ENCODE peak calls at places on chromosome 2, in five cellular contexts. R is GM23338, N is neural progenitor cell, T is DND-41, E is GM23248. X is an unnamed sample. For H3K4me1, the result is how much of the 10 kb centered on the place peaks cover.

GRCh38 chr2:111632661-111633060 is 251.3 kb downstream of the ANAPC1 start:
- DNase-seq in R (no peak), N (no peak), T (peak), E (no peak), X (no peak)

GRCh38 chr2:135843671-135844070 is 6.7 kb upstream of the LCT start:
- DNase-seq in R (no peak), N (no peak), T (no peak), E (peak), X (no peak)

GRCh38 chr2:241617431-241618154 is 19.4 kb downstream of the THAP4 start:
- DNase-seq in R (peak), N (peak), T (peak), E (no peak), X (peak)

GRCh38 chr2:79000008-79000576 is 25.4 kb upstream of the REG3G start:
- DNase-seq in R (no peak), N (no peak), T (no peak), E (no peak), X (no peak)

GRCh38 chr2:68918497-68918896 is 34.2 kb downstream of the GKN2 start:
- DNase-seq in R (no peak), N (no peak), T (no peak), E (no peak), X (no peak)

GRCh38 chr2:180196419-180196977 is 189.4 kb upstream of the CWC22 start:
- DNase-seq in R (peak), N (no peak), T (no peak), E (peak), X (no peak)

GRCh38 chr2:208062113-208062512 is 36.8 kb upstream of the PLEKHM3 start:
- DNase-seq in R (peak), N (peak), T (peak), E (peak), X (peak)

GRCh38 chr2:169895294-169895985 is 68.2 kb downstream of the UBR3 start:
- DNase-seq in R (no peak), N (no peak), T (no peak), E (peak), X (no peak)

GRCh38 chr2:129813404-129813803 is 166.1 kb upstream of the RAB6C start:
- DNase-seq in R (peak), N (no peak), T (no peak), E (peak), X (no peak)

GRCh38 chr2:30756971-30757370 is 50.3 kb downstream of the CAPN13 start:
- DNase-seq in R (no peak), N (no peak), T (no peak), E (no peak), X (no peak)

GRCh38 chr2:237980087-237980486 is 13.3 kb downstream of the UBE2F start:
- DNase-seq in R (no peak), N (no peak), T (no peak), E (no peak), X (peak)

GRCh38 chr2:102510791-102511575 is 38.0 kb downstream of the SLC9A4 start:
- DNase-seq in R (no peak), N (no peak), T (no peak), E (no peak), X (no peak)

GRCh38 chr2:181459646-181460045 is 2.5 kb downstream of the ITGA4 start:
- DNase-seq in R (no peak), N (no peak), T (no peak), E (peak), X (no peak)

GRCh38 chr2:147716906-147717305 is 127.9 kb upstream of the ACVR2A start:
- DNase-seq in R (no peak), N (no peak), T (no peak), E (no peak), X (no peak)

GRCh38 chr2:210169871-210170441 is 1.3 kb downstream of the KANSL1L start:
- DNase-seq in R (no peak), N (no peak), T (no peak), E (peak), X (peak)

GRCh38 chr2:95292623-95293260 is 4.4 kb upstream of the KCNIP3 start:
- DNase-seq in R (no peak), N (no peak), T (no peak), E (peak), X (no peak)

GRCh38 chr2:64327510-64328414 is 126.2 kb upstream of the LGALSL start:
- DNase-seq in R (peak), N (peak), T (peak), E (peak), X (peak)

GRCh38 chr2:64328415-64328722 is 125.6 kb upstream of the LGALSL start:
- DNase-seq in R (no peak), N (no peak), T (no peak), E (no peak), X (no peak)

GRCh38 chr2:64326578-64327050 is 127.3 kb upstream of the LGALSL start:
- DNase-seq in R (no peak), N (no peak), T (no peak), E (no peak), X (no peak)

GRCh38 chr2:64325852-64326577 is 127.9 kb upstream of the LGALSL start:
- DNase-seq in R (no peak), N (no peak), T (no peak), E (no peak), X (no peak)

DNA sequence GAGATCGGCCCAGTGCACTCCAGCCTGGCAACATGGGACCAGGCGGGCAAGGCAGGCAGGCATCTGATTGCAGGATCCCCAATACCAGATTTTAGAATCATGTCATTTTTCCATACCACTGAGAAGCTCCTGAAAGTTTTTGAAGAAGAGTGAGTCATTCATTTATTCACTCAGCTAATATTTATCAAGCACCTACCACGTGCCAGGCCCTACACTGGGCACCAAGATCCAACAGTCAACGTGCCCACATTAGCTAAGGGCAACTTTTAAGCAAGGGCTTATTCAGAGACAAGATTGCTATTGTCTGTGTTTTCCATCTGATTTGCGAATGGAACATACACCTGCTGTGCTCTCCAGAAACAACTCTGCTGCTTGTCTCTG is 126.8 kb upstream of the LGALSL start:
- DNase-seq in R (no peak), N (no peak), T (no peak), E (no peak), X (no peak)
- H3K4me1 ChIP-seq in R (under half), N (under half), T (under half), E (under half), X (under half)

GRCh38 chr2:7004641-7005040 is 87.4 kb downstream of the RNF144A start:
- DNase-seq in R (no peak), N (no peak), T (no peak), E (no peak), X (no peak)
- H2AFZ ChIP-seq in R (no peak), N (no peak), T (no peak), E (no peak), X (no peak)

DNA sequence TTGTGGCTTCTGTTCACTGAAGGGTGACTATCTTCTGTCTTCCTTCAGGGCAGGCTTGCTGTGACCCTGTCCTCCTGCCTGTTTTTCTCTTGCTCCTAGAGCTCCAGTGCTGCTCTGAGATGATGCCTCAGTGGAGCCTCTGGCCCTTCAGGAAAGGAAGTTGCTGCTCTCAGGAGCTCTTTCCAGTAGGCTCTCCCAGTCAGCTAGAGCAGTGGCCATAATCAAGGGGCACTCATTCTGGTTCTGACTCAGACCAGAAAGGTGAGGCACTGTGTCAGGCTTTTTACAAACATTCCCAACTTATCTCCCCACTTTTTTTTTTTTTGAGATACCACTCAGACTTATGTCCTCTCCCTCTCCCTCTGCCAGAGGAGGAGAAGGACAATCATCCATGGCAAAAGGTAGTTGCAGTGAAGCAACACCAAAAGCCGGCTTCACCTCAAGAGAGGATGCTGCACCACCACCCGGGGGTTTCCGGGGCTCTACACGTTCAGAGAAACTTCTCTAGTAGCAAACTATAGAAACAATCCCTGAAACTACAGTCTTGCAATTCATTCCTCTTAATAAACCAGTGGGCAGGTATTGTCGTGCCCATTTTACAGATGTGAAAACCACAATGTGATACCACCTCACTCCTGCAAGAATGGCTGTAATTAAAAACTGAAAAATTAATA is 115.4 kb downstream of the ACTR3 start:
- DNase-seq in R (no peak), N (no peak), T (no peak), E (no peak), X (no peak)
- H3K4me1 ChIP-seq in R (under half), N (under half), T (under half), E (under half), X (under half)

GRCh38 chr2:226524381-226524843 is 275.2 kb downstream of the IRS1 start:
- DNase-seq in R (no peak), N (no peak), T (no peak), E (peak), X (no peak)

GRCh38 chr2:226515344-226516055 is 284.1 kb downstream of the IRS1 start:
- DNase-seq in R (no peak), N (no peak), T (no peak), E (peak), X (no peak)

GRCh38 chr2:226514895-226515294 is 284.7 kb downstream of the IRS1 start:
- DNase-seq in R (no peak), N (no peak), T (no peak), E (peak), X (no peak)

DNA sequence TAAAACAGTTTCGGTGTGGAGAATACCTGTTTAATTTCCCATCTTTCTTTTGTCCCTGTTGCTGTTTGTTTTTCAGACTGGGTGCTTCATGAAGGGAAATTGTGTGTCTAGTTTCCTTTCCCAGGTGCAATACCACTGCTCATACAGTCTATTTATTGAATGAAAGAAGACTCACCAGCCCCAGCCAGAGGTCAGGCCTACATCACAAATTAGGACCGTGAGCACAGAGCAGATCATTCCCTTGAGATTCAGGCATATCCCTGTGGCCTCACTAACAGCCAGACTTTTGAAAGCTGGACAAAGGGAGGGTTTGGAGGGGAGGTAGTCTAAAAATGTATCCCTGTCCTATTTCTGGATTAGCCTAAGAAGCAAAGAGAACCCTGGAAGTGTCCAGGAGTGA is 278.9 kb downstream of the IRS1 start:
- DNase-seq in R (no peak), N (no peak), T (no peak), E (no peak), X (no peak)
- H2AFZ ChIP-seq in R (no peak), N (no peak), T (no peak), E (no peak), X (no peak)

GRCh38 chr2:134736167-134736885 is 17.5 kb upstream of the TMEM163 start:
- DNase-seq in R (peak), N (peak), T (no peak), E (peak), X (peak)
- H3K4me1 ChIP-seq in R (under half), N (under half), T (under half), E (under half), X (under half)

GRCh38 chr2:231923951-231924888 is 2.0 kb downstream of the NPPC start:
- DNase-seq in R (no peak), N (no peak), T (no peak), E (no peak), X (no peak)
- H2AFZ ChIP-seq in R (no peak), N (no peak), T (no peak), E (no peak), X (no peak)

GRCh38 chr2:120764434-120764833 is 28.8 kb downstream of the GLI2 start:
- DNase-seq in R (no peak), N (no peak), T (no peak), E (no peak), X (no peak)

GRCh38 chr2:120762341-120763061 is 26.8 kb downstream of the GLI2 start:
- DNase-seq in R (no peak), N (no peak), T (no peak), E (no peak), X (no peak)

GRCh38 chr2:120763516-120763915 is 27.8 kb downstream of the GLI2 start:
- DNase-seq in R (no peak), N (no peak), T (no peak), E (no peak), X (no peak)

GRCh38 chr2:120765031-120765910 is 29.6 kb downstream of the GLI2 start:
- DNase-seq in R (no peak), N (no peak), T (no peak), E (no peak), X (peak)

GRCh38 chr2:120763931-120764330 is 28.3 kb downstream of the GLI2 start:
- DNase-seq in R (no peak), N (no peak), T (no peak), E (no peak), X (no peak)
- H3K4me1 ChIP-seq in R (half or more), N (half or more), T (under half), E (under half), X (under half)

DNA sequence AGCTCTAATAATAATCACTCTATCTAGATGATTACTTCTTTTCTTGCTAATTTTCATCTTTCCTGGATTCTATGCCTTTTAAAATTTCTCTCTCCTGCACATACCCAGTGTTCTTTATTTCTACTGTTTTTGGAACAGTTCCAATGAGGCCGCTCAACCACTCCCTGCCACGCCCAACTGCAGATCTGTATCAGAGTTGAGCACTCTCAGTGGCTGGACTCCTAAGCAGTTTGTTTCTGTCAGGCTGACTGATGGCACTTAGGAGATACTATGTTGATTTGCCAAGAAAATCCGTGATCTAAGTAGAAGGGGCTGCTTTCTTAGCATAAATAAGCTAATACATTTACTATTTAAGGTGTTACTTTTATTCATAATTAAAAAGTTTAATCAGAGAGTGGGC is 192.8 kb downstream of the ARHGAP15 start:
- DNase-seq in R (no peak), N (no peak), T (no peak), E (no peak), X (no peak)
- H2AFZ ChIP-seq in R (no peak), N (no peak), T (no peak), E (no peak), X (no peak)